ENCODE peak calls at places on chromosome 17, in five cellular contexts. S is upper lobe of right lung, V is HFF-Myc, A is NCI-H460, B is left ventricle myocardium inferior. G is an unnamed sample.

GRCh38 chr17:63775420-63775819 is 1.4 kb downstream of the DDX42 start:
- DNase-seq in S (no peak), V (no peak), A (no peak), B (no peak), G (no peak)

GRCh38 chr17:65173284-65173793 is 36.2 kb downstream of the RGS9 start:
- DNase-seq in S (no peak), V (peak), A (peak), B (no peak), G (peak)

GRCh38 chr17:6546069-6546718 is 10.2 kb downstream of the PITPNM3 start:
- DNase-seq in S (no peak), V (no peak), A (no peak), B (no peak), G (no peak)

GRCh38 chr17:77834170-77835115 is 124.1 kb upstream of the TNRC6C start:
- DNase-seq in S (peak), V (no peak), A (peak), B (peak), G (peak)

GRCh38 chr17:31596382-31597323 is 205.2 kb downstream of the RAB11FIP4 start:
- DNase-seq in S (peak), V (peak), A (peak), B (peak), G (peak)

GRCh38 chr17:50479522-50480141 is 972 bp downstream of the RSAD1 start:
- DNase-seq in S (peak), V (peak), A (peak), B (peak), G (peak)

GRCh38 chr17:75549246-75550138 is 24.0 kb downstream of the LLGL2 start:
- DNase-seq in S (peak), V (no peak), A (peak), B (no peak), G (no peak)

GRCh38 chr17:43402078-43402477 is 3.3 kb downstream of the ARL4D start:
- DNase-seq in S (no peak), V (no peak), A (no peak), B (no peak), G (no peak)

GRCh38 chr17:64097196-64097936 is 32.6 kb downstream of the ERN1 start:
- DNase-seq in S (no peak), V (no peak), A (no peak), B (no peak), G (no peak)

GRCh38 chr17:60496051-60496450 is 30.0 kb downstream of the APPBP2 start:
- DNase-seq in S (no peak), V (no peak), A (no peak), B (no peak), G (no peak)

GRCh38 chr17:37386462-37386861 is 10.7 kb downstream of the C17orf78 start:
- DNase-seq in S (no peak), V (no peak), A (no peak), B (no peak), G (no peak)

GRCh38 chr17:63358111-63358839 is 87.8 kb downstream of the CYB561 start:
- DNase-seq in S (no peak), V (peak), A (no peak), B (no peak), G (no peak)

GRCh38 chr17:16464641-16465312 is 27.2 kb downstream of the LRRC75A start:
- DNase-seq in S (no peak), V (no peak), A (no peak), B (no peak), G (no peak)

GRCh38 chr17:60103957-60104356 is 25.2 kb upstream of the HEATR6 start:
- DNase-seq in S (no peak), V (no peak), A (no peak), B (no peak), G (no peak)

GRCh38 chr17:79026345-79027273 is 2.6 kb downstream of the C1QTNF1 start:
- DNase-seq in S (peak), V (peak), A (no peak), B (peak), G (peak)

GRCh38 chr17:75927286-75927922 is 13.4 kb downstream of the FBF1 start:
- DNase-seq in S (no peak), V (no peak), A (no peak), B (no peak), G (no peak)

GRCh38 chr17:73352261-73352660 is 40.5 kb upstream of the CDC42EP4 start:
- DNase-seq in S (no peak), V (no peak), A (no peak), B (no peak), G (no peak)

GRCh38 chr17:29931253-29931932 is 1.4 kb upstream of the SSH2 start:
- DNase-seq in S (peak), V (peak), A (peak), B (peak), G (peak)

GRCh38 chr17:77332981-77333685 is 192.4 kb downstream of the SEC14L1 start:
- DNase-seq in S (peak), V (peak), A (no peak), B (no peak), G (peak)

GRCh38 chr17:50884354-50885311 is 18.5 kb upstream of the TOB1 start:
- DNase-seq in S (no peak), V (no peak), A (no peak), B (no peak), G (no peak)

GRCh38 chr17:17156511-17156910 is 49.6 kb downstream of the PLD6 start:
- DNase-seq in S (no peak), V (no peak), A (no peak), B (no peak), G (no peak)